ENCODE peak calls at places on chromosomes 12 and 14, in nine cellular contexts. B, C, M, G, A, K, N, E and P are unnamed samples.

GRCh38 chr14:75568791-75569190 is 9.6 kb upstream of the FLVCR2 start:
- DNase-seq in M (no peak), E (no peak), N (no peak), G (no peak), K (no peak), A (no peak), B (no peak), C (peak; percentile 59), P (no peak)

GRCh38 chr14:100440758-100441203 is 117.6 kb downstream of the SLC25A47 start:
- DNase-seq in G (no peak), A (no peak), B (no peak), M (peak; percentile 32), K (no peak), C (no peak), N (no peak), E (no peak), P (no peak)

GRCh38 chr12:80442426-80443222 is 1.4 kb upstream of the PTPRQ start:
- DNase-seq in C (no peak), N (no peak), G (no peak), A (no peak), E (no peak), M (no peak), B (no peak), K (no peak), P (no peak)

GRCh38 chr12:67590122-67590795 is 58.3 kb upstream of the DYRK2 start:
- DNase-seq in M (no peak), G (no peak), N (no peak), E (no peak), C (no peak), K (no peak), B (no peak), A (no peak), P (no peak)

GRCh38 chr12:124296295-124296915 is 1.5 kb downstream of the RFLNA start:
- DNase-seq in G (no peak), K (no peak), C (no peak), E (no peak), A (no peak), N (no peak), M (no peak), B (no peak), P (no peak)

GRCh38 chr14:97106166-97106565 is 309.0 kb downstream of the VRK1 start:
- DNase-seq in M (no peak), E (no peak), C (no peak), B (no peak), A (no peak), K (no peak), G (no peak), N (no peak), P (no peak)

GRCh38 chr14:65206448-65207096 is 104.3 kb upstream of the MAX start:
- DNase-seq in G (no peak), M (no peak), N (no peak), A (no peak), E (peak; percentile 74), C (no peak), K (no peak), B (peak; percentile 69), P (peak; percentile 72)

GRCh38 chr14:49769171-49769570 is 1.2 kb downstream of the KLHDC2 start:
- DNase-seq in M (no peak), C (no peak), G (no peak), K (no peak), B (peak; percentile 63), E (peak; percentile 79), N (no peak), A (no peak), P (peak; percentile 60)

GRCh38 chr14:105064721-105065143 is 498 bp downstream of the GPR132 start:
- DNase-seq in A (no peak), G (no peak), E (peak; percentile 41), B (peak; percentile 54), K (no peak), C (peak; percentile 26), M (no peak), N (no peak), P (no peak)